ENCODE peak calls at places on chromosomes 2 and 18, in nine cellular contexts. C, M, G, X, Q, W, Z, Y and J are unnamed samples.
A peak's percentile ranks its signal among the peaks of the same experiment; 100 is the strongest.

GRCh38 chr18:54260376-54261072 is 8.8 kb upstream of the POLI start:
- DNase-seq in C (no peak), W (no peak), X (no peak), Y (peak; percentile 82), G (no peak), Q (no peak), Z (no peak), M (no peak), J (no peak)

GRCh38 chr2:173086518-173087213 is 11.0 kb downstream of the MAP3K20 start:
- DNase-seq in Z (no peak), Q (no peak), G (no peak), W (no peak), Y (no peak), X (no peak), C (no peak), M (no peak), J (no peak)

GRCh38 chr18:12531747-12532146 is 124.0 kb downstream of the PRELID3A start:
- DNase-seq in Q (no peak), W (no peak), X (no peak), M (no peak), G (no peak), Y (no peak), C (no peak), Z (no peak), J (no peak)

GRCh38 chr18:75586576-75586975 is 159.1 kb upstream of the SMIM21 start:
- DNase-seq in M (no peak), Z (no peak), G (no peak), X (no peak), C (no peak), Q (no peak), Y (no peak), W (no peak), J (no peak)

GRCh38 chr2:33859191-33859590 is 260.1 kb upstream of the FAM98A start:
- DNase-seq in G (no peak), X (no peak), Y (no peak), W (no peak), C (no peak), M (no peak), Z (no peak), Q (no peak), J (no peak)

GRCh38 chr2:44075536-44075935 is 79.7 kb upstream of the LRPPRC start:
- DNase-seq in G (no peak), M (no peak), W (no peak), Q (no peak), Y (peak; percentile 54), X (peak; percentile 25), Z (no peak), C (no peak), J (no peak)

GRCh38 chr2:2127474-2127873 is 203.6 kb downstream of the MYT1L start:
- DNase-seq in W (no peak), M (no peak), Z (no peak), X (no peak), Y (no peak), Q (no peak), C (no peak), G (no peak), J (no peak)

GRCh38 chr2:67984600-67984999 is 78.2 kb downstream of the C1D start:
- DNase-seq in C (no peak), Z (no peak), M (no peak), W (no peak), X (no peak), Y (no peak), Q (no peak), G (no peak), J (no peak)

GRCh38 chr2:240479111-240479501 is 43.6 kb downstream of the GPC1 start:
- DNase-seq in W (peak; percentile 21), G (peak; percentile 10), X (no peak), Z (peak; percentile 33), Y (no peak), M (no peak), Q (no peak), C (no peak), J (no peak)

GRCh38 chr18:74819433-74820059 is 221.9 kb downstream of the ZNF407 start:
- DNase-seq in W (no peak), X (no peak), Y (no peak), G (no peak), C (no peak), Z (no peak), M (no peak), Q (peak; percentile 32), J (no peak)

GRCh38 chr18:45106331-45106774 is 425.7 kb downstream of the SETBP1 start:
- DNase-seq in W (no peak), Q (no peak), G (no peak), C (no peak), M (no peak), X (no peak), Y (peak; percentile 53), Z (no peak), J (no peak)

GRCh38 chr18:79971211-79971952 is 6.9 kb downstream of the HSBP1L1 start:
- DNase-seq in Q (no peak), Z (no peak), C (no peak), G (no peak), M (no peak), Y (no peak), W (no peak), X (no peak), J (no peak)

GRCh38 chr18:34544930-34545329 is 165.2 kb upstream of the DTNA start:
- DNase-seq in Z (no peak), G (no peak), Q (no peak), Y (no peak), M (no peak), X (no peak), W (no peak), C (no peak), J (no peak)

GRCh38 chr2:46258937-46259781 is 38.0 kb upstream of the EPAS1 start:
- DNase-seq in C (no peak), Z (peak; percentile 58), X (peak; percentile 43), G (no peak), M (no peak), W (no peak), Q (no peak), Y (peak; percentile 59), J (no peak)

GRCh38 chr2:54958717-54959371 is 91.4 kb downstream of the RTN4 start:
- DNase-seq in Q (no peak), C (no peak), W (no peak), G (no peak), Z (no peak), M (no peak), Y (no peak), X (no peak), J (no peak)

GRCh38 chr18:58761241-58761969 is 90.1 kb downstream of the MALT1 start:
- DNase-seq in M (no peak), G (no peak), Z (peak; percentile 27), Q (no peak), C (no peak), W (peak; percentile 52), X (peak; percentile 49), Y (no peak), J (no peak)

GRCh38 chr2:118325556-118325955 is 237.3 kb downstream of the INSIG2 start:
- DNase-seq in G (no peak), Y (no peak), Q (no peak), W (no peak), M (no peak), Z (no peak), C (no peak), X (no peak), J (no peak)

GRCh38 chr2:99881901-99882591 is 260.3 kb downstream of the AFF3 start:
- DNase-seq in Q (no peak), Y (peak; percentile 71), W (no peak), M (no peak), X (no peak), G (no peak), Z (no peak), C (no peak), J (no peak)

GRCh38 chr2:10043906-10044601 is 704 bp downstream of the KLF11 start:
- DNase-seq in Y (peak; percentile 98), X (peak; percentile 99), Z (peak; percentile 99), W (peak; percentile 99), Q (peak; percentile 80), M (peak; percentile 99), G (peak; percentile 100), C (peak; percentile 91), J (peak; percentile 88)

DNA sequence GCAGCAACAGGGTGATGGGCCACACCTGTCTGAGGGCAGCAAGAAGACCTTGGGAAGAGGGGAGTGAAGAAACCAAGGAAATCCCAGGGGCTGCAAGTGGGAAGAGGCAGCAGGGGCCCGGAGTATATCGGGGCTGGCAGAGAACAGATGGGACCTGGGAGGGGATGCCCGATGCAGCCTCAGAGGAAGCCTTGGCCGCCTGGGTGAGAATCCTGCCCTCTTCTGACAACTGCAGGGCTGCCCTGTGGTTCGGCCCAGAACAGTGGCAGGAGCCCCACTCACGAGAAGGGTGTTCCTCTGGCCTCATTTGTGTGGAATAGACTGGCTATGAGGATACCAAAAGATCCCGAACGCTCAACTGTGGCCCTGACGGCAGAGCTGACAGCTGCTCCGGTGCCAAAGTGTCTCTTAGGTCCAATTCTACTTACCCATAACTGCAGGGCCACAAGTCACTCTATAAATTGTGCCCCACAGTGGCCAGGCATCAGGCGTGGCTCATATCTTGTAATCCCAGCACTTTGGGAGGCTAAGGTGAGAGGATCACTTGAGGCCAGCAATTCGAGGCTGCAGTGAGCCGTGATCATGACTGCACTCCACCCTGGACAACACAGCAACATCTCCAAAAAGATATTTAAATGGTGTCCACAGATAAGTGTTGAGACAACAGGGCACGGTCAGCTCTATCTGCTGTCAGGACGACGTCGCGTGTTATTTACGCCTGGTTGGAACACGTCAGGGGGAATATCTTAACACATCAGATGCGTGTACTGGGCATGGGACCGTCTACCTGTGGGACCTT is 23.6 kb upstream of the ID2 start:
- DNase-seq in X (no peak), Q (no peak), W (no peak), C (no peak), Y (no peak), G (no peak), Z (no peak), M (no peak), J (no peak)
- H3K4me1 ChIP-seq in X (peaks cover 3% of the 10 kb centered on the region), Q (peaks cover 22% of the 10 kb centered on the region), W (peaks cover 12% of the 10 kb centered on the region), C (no peaks in the 10 kb centered on the region), Y (peaks cover 25% of the 10 kb centered on the region), G (peaks cover 16% of the 10 kb centered on the region), Z (peaks cover 12% of the 10 kb centered on the region), M (peaks cover 17% of the 10 kb centered on the region), J (no peaks in the 10 kb centered on the region)

DNA sequence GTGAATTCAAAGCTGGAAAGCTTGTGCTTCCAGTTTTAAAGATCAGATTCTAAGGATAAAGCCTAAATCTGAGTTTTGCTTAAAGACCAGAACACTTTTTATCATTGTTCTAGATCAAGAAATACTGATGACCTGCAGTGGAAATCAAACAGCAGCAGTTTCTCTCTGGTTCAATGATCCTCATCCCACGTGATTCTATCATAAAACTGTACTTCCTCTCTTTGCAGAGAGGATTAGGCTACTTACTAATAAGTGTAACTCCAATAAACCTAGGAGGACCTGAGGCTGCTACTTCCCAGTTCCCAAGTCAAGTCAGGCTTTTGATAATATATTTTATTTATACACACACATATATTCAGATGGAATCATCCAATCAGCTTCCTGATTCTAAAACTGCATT is 81.9 kb downstream of the TCF4 start:
- DNase-seq in Y (no peak), X (no peak), G (no peak), Z (no peak), M (no peak), W (no peak), C (no peak), Q (no peak), J (no peak)
- H3K4me1 ChIP-seq in Y (peaks cover 28% of the 10 kb centered on the region), X (peaks cover 31% of the 10 kb centered on the region), G (peaks cover 1% of the 10 kb centered on the region), Z (no peaks in the 10 kb centered on the region), M (peaks cover 56% of the 10 kb centered on the region), W (peaks cover 5% of the 10 kb centered on the region), C (no peaks in the 10 kb centered on the region), Q (no peaks in the 10 kb centered on the region), J (no peaks in the 10 kb centered on the region)

GRCh38 chr2:109612991-109613921 is 510 bp downstream of the SEPTIN10 start:
- DNase-seq in Z (peak; percentile 77), Y (peak; percentile 72), W (peak; percentile 39), C (no peak), X (peak; percentile 82), Q (peak; percentile 4), M (peak; percentile 74), G (peak; percentile 81), J (no peak)
- H3K4me1 ChIP-seq in Z (no peaks in the 10 kb centered on the region), Y (peaks cover 16% of the 10 kb centered on the region), W (peaks cover 36% of the 10 kb centered on the region), C (peaks cover 3% of the 10 kb centered on the region), X (peaks cover 36% of the 10 kb centered on the region), Q (no peaks in the 10 kb centered on the region), M (peaks cover 70% of the 10 kb centered on the region), G (peaks cover 18% of the 10 kb centered on the region), J (peaks cover 15% of the 10 kb centered on the region)

GRCh38 chr2:69159988-69160387 is 147.0 kb downstream of the ANTXR1 start:
- DNase-seq in W (no peak), C (no peak), Y (no peak), Z (no peak), G (no peak), X (no peak), Q (peak; percentile 36), M (no peak), J (no peak)
- H3K4me1 ChIP-seq in W (no peaks in the 10 kb centered on the region), C (no peaks in the 10 kb centered on the region), Y (peaks cover 33% of the 10 kb centered on the region), Z (peaks cover 22% of the 10 kb centered on the region), G (peaks cover 6% of the 10 kb centered on the region), X (peaks cover 46% of the 10 kb centered on the region), Q (peaks cover 12% of the 10 kb centered on the region), M (peaks cover 55% of the 10 kb centered on the region), J (no peaks in the 10 kb centered on the region)